ENCODE peak calls at places on chromosomes 6 and 20, in five cellular contexts. Z is HepG2, S is H1, A is K562, M is WTC11. G is an unnamed sample.
A peak's percentile ranks its signal among the peaks of the same experiment; 100 is the strongest.

GRCh38 chr20:13017235-13017634 is 8.5 kb downstream of the SPTLC3 start:
- DNase-seq in Z (no peak), S (no peak), A (no peak), M (no peak), G (no peak)

GRCh38 chr6:159435701-159436100 is 257.3 kb downstream of the SOD2 start:
- DNase-seq in Z (no peak), S (no peak), A (no peak), M (no peak), G (no peak)

GRCh38 chr20:43906505-43907034 is 8.1 kb upstream of the TOX2 start:
- DNase-seq in Z (no peak), S (no peak), A (no peak), M (no peak), G (no peak)

GRCh38 chr6:4460595-4461475 is 315.4 kb upstream of the CDYL start:
- DNase-seq in Z (no peak), S (no peak), A (peak; percentile 5), M (no peak), G (no peak)

GRCh38 chr6:79239538-79240168 is 5.2 kb upstream of the HMGN3 start:
- DNase-seq in Z (no peak), S (no peak), A (no peak), M (no peak), G (no peak)

GRCh38 chr6:16278048-16278724 is 39.8 kb downstream of the GMPR start:
- DNase-seq in Z (no peak), S (no peak), A (no peak), M (no peak), G (no peak)

GRCh38 chr20:38278150-38278549 is 17.6 kb upstream of the KIAA1755 start:
- DNase-seq in Z (no peak), S (no peak), A (no peak), M (no peak), G (peak; percentile 24)

GRCh38 chr6:136534268-136534667 is 16.0 kb downstream of the MAP7 start:
- DNase-seq in Z (no peak), S (no peak), A (no peak), M (no peak), G (no peak)

GRCh38 chr6:151293621-151294020 is 53.9 kb downstream of the AKAP12 start:
- DNase-seq in Z (no peak), S (no peak), A (no peak), M (no peak), G (no peak)

GRCh38 chr20:59428441-59429205 is 128.2 kb downstream of the EDN3 start:
- DNase-seq in Z (peak; percentile 18), S (no peak), A (no peak), M (no peak), G (peak; percentile 46)

GRCh38 chr6:33974030-33974429 is 170.2 kb upstream of the MLN start:
- DNase-seq in Z (no peak), S (peak; percentile 26), A (no peak), M (no peak), G (no peak)

GRCh38 chr20:34437330-34437986 is 74.4 kb downstream of the ITCH start:
- DNase-seq in Z (no peak), S (no peak), A (no peak), M (no peak), G (no peak)

GRCh38 chr6:41470341-41471063 is 75.7 kb upstream of the FOXP4 start:
- DNase-seq in Z (no peak), S (peak; percentile 79), A (no peak), M (peak; percentile 54), G (peak; percentile 70)

GRCh38 chr6:136751478-136751956 is 40.8 kb downstream of the MAP3K5 start:
- DNase-seq in Z (no peak), S (no peak), A (no peak), M (no peak), G (no peak)

GRCh38 chr20:9506964-9507369 is 7.4 kb upstream of the LAMP5 start:
- DNase-seq in Z (no peak), S (peak; percentile 67), A (no peak), M (peak; percentile 52), G (peak; percentile 63)

GRCh38 chr6:17159240-17159639 is 57.4 kb downstream of the STMND1 start:
- DNase-seq in Z (peak; percentile 83), S (no peak), A (no peak), M (no peak), G (no peak)

GRCh38 chr20:20363449-20364015 is 4.4 kb upstream of the INSM1 start:
- DNase-seq in Z (no peak), S (peak; percentile 74), A (no peak), M (peak; percentile 54), G (peak; percentile 75)

GRCh38 chr6:163834226-163834970 is 419.9 kb downstream of the QKI start:
- DNase-seq in Z (no peak), S (no peak), A (no peak), M (peak; percentile 24), G (peak; percentile 19)

GRCh38 chr20:51440589-51440988 is 101.9 kb downstream of the NFATC2 start:
- DNase-seq in Z (no peak), S (no peak), A (no peak), M (no peak), G (no peak)

GRCh38 chr6:128807577-128807976 is 75.4 kb upstream of the LAMA2 start:
- DNase-seq in Z (peak; percentile 16), S (no peak), A (no peak), M (no peak), G (peak; percentile 61)

GRCh38 chr6:84220809-84221409 is 6.5 kb downstream of the CEP162 start:
- DNase-seq in Z (no peak), S (no peak), A (no peak), M (no peak), G (peak; percentile 44)

GRCh38 chr20:23151008-23151703 is 65.0 kb upstream of the CD93 start:
- DNase-seq in Z (no peak), S (peak; percentile 32), A (no peak), M (no peak), G (no peak)

GRCh38 chr6:136077834-136078576 is 172.1 kb downstream of the MTFR2 start:
- DNase-seq in Z (no peak), S (no peak), A (no peak), M (no peak), G (no peak)

GRCh38 chr6:151436814-151437213 is 15.1 kb downstream of the RMND1 start:
- DNase-seq in Z (peak; percentile 61), S (no peak), A (no peak), M (no peak), G (no peak)

GRCh38 chr20:4853004-4853403 is 131.3 kb downstream of the PRND start:
- DNase-seq in Z (no peak), S (no peak), A (no peak), M (no peak), G (no peak)

GRCh38 chr6:128062882-128063603 is 162.2 kb upstream of the THEMIS start:
- DNase-seq in Z (peak; percentile 98), S (no peak), A (no peak), M (no peak), G (no peak)

GRCh38 chr6:56767435-56767834 is 124.7 kb upstream of the DST start:
- DNase-seq in Z (no peak), S (no peak), A (no peak), M (no peak), G (no peak)

GRCh38 chr6:56767892-56768531 is 125.3 kb upstream of the DST start:
- DNase-seq in Z (no peak), S (no peak), A (no peak), M (no peak), G (peak; percentile 36)

GRCh38 chr6:56765494-56765893 is 122.8 kb upstream of the DST start:
- DNase-seq in Z (no peak), S (no peak), A (no peak), M (no peak), G (no peak)

GRCh38 chr6:56766139-56766805 is 123.6 kb upstream of the DST start:
- DNase-seq in Z (no peak), S (no peak), A (no peak), M (no peak), G (no peak)

DNA sequence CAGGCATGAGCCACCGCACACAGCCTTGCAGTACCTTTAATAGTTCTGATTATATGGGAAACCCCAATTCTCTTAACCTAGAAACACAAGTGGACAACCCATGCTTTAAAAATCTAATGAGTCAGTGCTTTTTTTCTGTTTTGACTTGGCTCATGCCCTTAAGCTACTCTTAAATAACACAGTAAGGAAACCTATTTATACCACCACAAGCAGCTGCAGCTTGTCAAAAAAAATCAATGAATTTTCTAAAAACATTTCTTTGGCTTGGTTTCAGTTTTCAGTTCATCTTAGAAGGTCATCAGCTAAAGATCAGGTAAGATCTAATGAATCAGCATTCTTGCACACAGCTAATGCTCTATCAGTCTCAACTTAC is 124.1 kb upstream of the DST start:
- DNase-seq in Z (no peak), S (no peak), A (no peak), M (no peak), G (no peak)
- TF ChIP-seq CREB1 in Z (no peak), S (no peak), A (no peak), M (no peak), G (no peak)

DNA sequence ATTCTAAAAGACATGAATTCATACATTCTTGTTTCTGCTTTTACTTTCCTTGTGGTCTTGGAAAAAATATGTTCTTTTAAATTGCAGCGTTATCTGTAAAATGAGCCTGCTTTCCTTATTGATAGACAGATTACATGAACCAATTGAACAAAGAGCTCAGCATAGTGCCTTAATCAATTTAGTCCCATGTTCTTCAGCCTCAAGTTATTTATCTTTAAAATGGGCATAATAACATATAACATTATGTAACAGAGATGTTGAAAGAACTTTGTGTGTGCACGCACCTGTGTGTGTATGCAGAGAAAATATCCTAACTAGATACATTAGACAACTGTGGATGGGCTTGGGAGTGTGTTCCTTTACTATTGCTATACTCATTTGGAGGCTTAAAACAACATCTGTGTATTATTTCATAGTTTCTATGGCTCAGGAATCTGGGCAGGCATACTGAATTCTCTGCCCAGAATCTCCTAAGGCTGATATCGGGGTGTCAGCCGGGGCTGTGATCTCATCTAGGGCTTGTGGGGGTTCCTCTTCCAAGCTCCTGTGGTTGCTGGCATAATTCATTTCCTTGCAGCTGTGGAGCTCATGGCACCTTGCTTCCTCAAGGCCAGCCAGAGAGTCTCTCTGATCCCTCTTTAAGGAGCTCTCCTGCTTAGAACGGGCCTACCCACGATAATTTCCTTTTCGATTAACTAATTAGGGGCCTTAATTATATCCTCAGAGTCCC is 194.1 kb downstream of the ARID1B start:
- DNase-seq in Z (no peak), S (no peak), A (no peak), M (no peak), G (no peak)
- TF ChIP-seq CREB1 in Z (no peak), S (no peak), A (no peak), M (no peak), G (no peak)

DNA sequence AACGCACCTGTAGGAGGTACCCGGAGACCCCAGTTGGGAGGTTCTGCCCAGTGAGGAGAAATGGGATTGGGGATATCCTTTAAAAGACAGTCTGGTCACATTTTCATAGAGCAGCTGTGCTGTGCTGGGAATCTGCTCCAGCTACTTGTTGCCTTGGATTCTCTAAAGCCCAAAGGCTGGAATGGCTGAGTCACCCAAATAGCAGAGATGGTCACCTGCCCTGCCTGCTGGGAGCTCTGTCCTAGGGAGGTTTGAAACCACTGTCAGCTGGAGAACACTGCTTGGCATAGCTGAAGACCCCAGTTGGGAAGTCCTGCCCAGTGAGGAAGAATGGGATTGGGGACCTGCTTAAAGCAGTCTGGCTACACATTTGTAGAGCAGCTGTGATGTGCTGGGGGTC is 34.8 kb upstream of the TFB1M start:
- DNase-seq in Z (no peak), S (no peak), A (no peak), M (no peak), G (no peak)
- TF ChIP-seq CREB1 in Z (no peak), S (no peak), A (no peak), M (no peak), G (no peak)

DNA sequence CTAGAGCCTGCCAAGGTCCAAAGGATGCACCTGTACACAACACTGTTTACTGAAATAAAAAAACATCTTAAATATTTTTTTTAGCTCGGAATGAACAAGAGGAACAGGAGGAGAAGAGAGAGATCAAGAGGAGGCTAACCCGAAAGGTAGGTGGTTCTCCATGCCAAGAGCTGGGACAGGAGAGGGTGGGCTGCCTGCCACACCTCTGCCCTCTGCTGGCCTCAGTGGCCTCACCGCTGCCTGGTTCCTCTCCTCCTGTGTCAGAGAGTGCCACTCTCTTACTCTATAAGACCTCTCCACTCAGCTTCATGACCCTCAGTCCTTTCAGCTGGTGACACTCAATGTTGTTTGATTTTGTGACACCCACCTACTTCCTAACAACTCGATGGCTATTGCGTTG is 50.2 kb downstream of the TBC1D7 start:
- DNase-seq in Z (no peak), S (peak; percentile 71), A (no peak), M (peak; percentile 62), G (peak; percentile 72)
- TF ChIP-seq CREB1 in Z (no peak), S (no peak), A (no peak), M (no peak), G (no peak)

G was measured in GM23338.